ENCODE peak calls at places on chromosomes 3 and 15, in four cellular contexts. W is astrocyte of the spinal cord, N is endothelial cell, J is foreskin fibroblast. V is an unnamed sample.
A peak's percentile ranks its signal among the peaks of the same experiment; 100 is the strongest.

GRCh38 chr15:89122532-89123525 is 34.6 kb downstream of the ABHD2 start:
- DNase-seq in W (no peak), N (no peak), J (peak; percentile 67), V (no peak)

GRCh38 chr3:37024092-37024491 is 30.8 kb downstream of the MLH1 start:
- DNase-seq in W (peak; percentile 30), N (no peak), J (peak; percentile 21), V (peak; percentile 9)

GRCh38 chr3:129384594-129385323 is 43.7 kb downstream of the EFCAB12 start:
- DNase-seq in W (no peak), N (no peak), J (no peak), V (no peak)

GRCh38 chr3:10568549-10568948 is 63.2 kb upstream of the ATP2B2 start:
- DNase-seq in W (no peak), N (no peak), J (no peak), V (no peak)

GRCh38 chr3:53464424-53464823 is 30.0 kb upstream of the CACNA1D start:
- DNase-seq in W (no peak), N (no peak), J (peak; percentile 6), V (no peak)

GRCh38 chr3:3675186-3675585 is 124.0 kb upstream of the LRRN1 start:
- DNase-seq in W (no peak), N (no peak), J (no peak), V (no peak)

GRCh38 chr3:126501054-126501453 is 16.5 kb downstream of the UROC1 start:
- DNase-seq in W (no peak), N (no peak), J (no peak), V (no peak)

GRCh38 chr3:55527381-55527780 is 40.3 kb upstream of the WNT5A start:
- DNase-seq in W (no peak), N (no peak), J (no peak), V (no peak)

GRCh38 chr3:13282986-13283876 is 136.9 kb downstream of the NUP210 start:
- DNase-seq in W (no peak), N (peak; percentile 68), J (peak; percentile 31), V (peak; percentile 80)
- TF ChIP-seq CTCF in W (peak; percentile 13), N (peak; percentile 43), J (no peak), V (no peak)

GRCh38 chr15:62676891-62677290 is 365.7 kb upstream of the TPM1 start:
- DNase-seq in W (no peak), N (no peak), J (no peak), V (no peak)

GRCh38 chr15:62672268-62672667 is 370.3 kb upstream of the TPM1 start:
- DNase-seq in W (no peak), N (no peak), J (peak; percentile 86), V (no peak)
- TF ChIP-seq CTCF in W (no peak), N (no peak), J (no peak), V (no peak)

DNA sequence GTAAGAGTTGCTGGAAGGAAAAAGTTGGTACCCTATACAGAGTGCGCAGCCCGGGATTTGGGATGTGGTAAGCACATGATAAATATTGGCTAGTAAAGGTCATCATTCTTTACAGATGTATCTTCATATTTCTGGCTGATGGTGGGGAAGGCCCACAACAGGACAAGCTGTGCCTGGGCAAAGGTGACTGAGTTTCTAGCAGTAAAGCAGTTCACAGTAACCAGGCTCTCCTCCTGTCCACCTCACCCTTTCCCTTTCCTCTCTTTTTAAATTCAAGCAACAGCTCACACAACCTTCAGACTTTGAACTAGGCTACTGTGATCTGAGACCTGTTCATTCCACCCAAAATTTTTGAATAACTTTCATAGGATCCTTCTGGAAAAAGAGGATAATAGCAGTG is 145.8 kb upstream of the TBL1XR1 start:
- DNase-seq in W (no peak), N (no peak), J (no peak), V (no peak)
- TF ChIP-seq CTCF in W (no peak), N (no peak), J (no peak), V (no peak)

GRCh38 chr3:189340680-189341460 is 169.1 kb downstream of the TPRG1 start:
- DNase-seq in W (no peak), N (peak; percentile 9), J (no peak), V (no peak)
- TF ChIP-seq CTCF in W (peak; percentile 25), N (no peak), J (peak; percentile 16), V (no peak)

V was measured in GM20000.